ENCODE peak calls at places on chromosomes 2 and 18, in ten cellular contexts. M is heart right ventricle, T is HL-60, D is prostate gland, Q is fibroblast of lung, B is kidney, X is PC-3, J is HCT116, E is lower lobe of right lung, R is sigmoid colon. S is an unnamed sample.

GRCh38 chr2:128770143-128771080 is 451.7 kb upstream of the HS6ST1 start:
- DNase-seq in B (no peak), J (no peak), Q (no peak), X (no peak), T (no peak), R (peak), D (no peak), M (no peak), E (no peak), S (peak)

GRCh38 chr18:49207373-49207772 is 253.1 kb downstream of the DYM start:
- DNase-seq in E (no peak), B (no peak), D (no peak), R (no peak), J (peak), X (peak), T (no peak), Q (peak), M (no peak), S (no peak)

GRCh38 chr2:219573166-219573565 is 1.1 kb downstream of the INHA start:
- DNase-seq in T (no peak), E (no peak), B (no peak), J (no peak), Q (no peak), M (no peak), X (no peak), R (no peak), D (no peak), S (no peak)

GRCh38 chr18:21763846-21764646 is 23.5 kb downstream of the MIB1 start:
- DNase-seq in E (no peak), T (no peak), B (no peak), J (no peak), D (no peak), X (no peak), R (no peak), M (no peak), Q (no peak), S (no peak)

GRCh38 chr2:205748660-205749059 is 66.4 kb downstream of the NRP2 start:
- DNase-seq in D (no peak), J (no peak), R (no peak), T (no peak), M (no peak), Q (peak), E (no peak), X (peak), B (no peak), S (no peak)

GRCh38 chr2:237141556-237141955 is 55.9 kb downstream of the COPS8 start:
- DNase-seq in B (no peak), J (no peak), Q (peak), E (no peak), T (no peak), R (no peak), X (peak), M (no peak), D (no peak), S (peak)

GRCh38 chr18:2302628-2303516 is 268.4 kb downstream of the METTL4 start:
- DNase-seq in T (no peak), J (peak), R (no peak), D (no peak), M (no peak), Q (peak), E (no peak), B (no peak), X (peak), S (no peak)

GRCh38 chr18:7273301-7273911 is 42.5 kb downstream of the LRRC30 start:
- DNase-seq in M (peak), E (peak), T (no peak), X (peak), R (peak), B (peak), Q (peak), D (peak), J (no peak), S (peak)

GRCh38 chr2:48380989-48381625 is 148.8 kb upstream of the STON1 start:
- DNase-seq in D (no peak), R (no peak), M (no peak), B (no peak), Q (no peak), T (no peak), E (no peak), X (peak), J (no peak), S (no peak)

GRCh38 chr2:10441966-10442365 is 6.2 kb downstream of the ODC1 start:
- DNase-seq in X (no peak), B (no peak), R (no peak), T (no peak), D (no peak), Q (no peak), M (no peak), E (no peak), J (no peak), S (no peak)

GRCh38 chr18:13435596-13436333 is 217.2 kb downstream of the LDLRAD4 start:
- DNase-seq in Q (peak), E (no peak), D (no peak), R (peak), J (no peak), X (peak), B (no peak), M (no peak), T (no peak), S (no peak)

GRCh38 chr2:187554704-187555082 is 458 bp upstream of the TFPI start:
- DNase-seq in B (no peak), J (no peak), T (no peak), D (no peak), Q (no peak), E (no peak), M (no peak), X (no peak), R (no peak), S (no peak)

GRCh38 chr2:222982010-222982908 is 69.7 kb upstream of the KCNE4 start:
- DNase-seq in B (peak), D (no peak), R (peak), T (no peak), J (peak), Q (peak), M (no peak), X (peak), E (no peak), S (no peak)

GRCh38 chr2:8644605-8645175 is 37.2 kb upstream of the ID2 start:
- DNase-seq in T (peak), B (no peak), R (peak), X (no peak), D (no peak), E (peak), M (peak), Q (no peak), J (no peak), S (no peak)

GRCh38 chr2:179694963-179695362 is 166.4 kb downstream of the ZNF385B start:
- DNase-seq in X (no peak), R (no peak), T (no peak), B (no peak), J (no peak), M (no peak), Q (no peak), E (no peak), D (no peak), S (no peak)

GRCh38 chr2:197870137-197870536 is 65.7 kb downstream of the PLCL1 start:
- DNase-seq in T (no peak), D (no peak), Q (no peak), E (no peak), R (no peak), J (no peak), B (no peak), X (no peak), M (no peak), S (no peak)

GRCh38 chr2:12697617-12698016 is 19.1 kb upstream of the TRIB2 start:
- DNase-seq in E (no peak), X (peak), J (no peak), Q (no peak), T (no peak), R (no peak), D (no peak), B (no peak), M (no peak), S (no peak)

GRCh38 chr2:100285691-100286090 is 36.6 kb downstream of the LONRF2 start:
- DNase-seq in T (no peak), B (no peak), X (peak), Q (peak), J (peak), D (no peak), R (no peak), E (no peak), M (no peak), S (no peak)
- H3K27ac ChIP-seq in T (no peak), B (no peak), X (peak), Q (no peak), J (peak), D (no peak), R (no peak), E (no peak), M (no peak), S (peak)

DNA sequence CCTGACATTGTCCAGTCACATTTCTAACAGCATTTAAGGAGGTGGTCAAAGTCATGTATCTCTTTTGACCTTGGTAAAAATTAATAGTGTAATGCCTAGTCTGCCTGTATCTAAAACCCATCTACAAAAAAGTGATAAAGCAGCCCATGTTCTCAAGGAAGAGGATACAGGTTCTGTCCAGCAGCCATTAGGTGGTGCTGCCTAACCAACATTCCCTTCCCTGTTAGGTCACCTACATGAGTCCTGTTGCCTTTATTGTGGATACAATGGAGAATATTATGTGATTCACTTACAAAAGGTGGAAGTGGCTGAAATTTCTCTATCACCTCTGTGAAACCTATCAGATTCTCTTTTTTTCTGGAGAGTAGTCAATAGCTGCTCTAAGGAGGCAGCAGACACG is 52.5 kb downstream of the AQP4 start:
- DNase-seq in M (no peak), R (no peak), Q (peak), D (peak), X (peak), B (no peak), T (no peak), E (no peak), J (peak), S (no peak)
- TF ChIP-seq CTCF in M (peak), R (peak), Q (no peak), D (no peak), X (peak), B (peak), T (peak), E (peak), J (peak), S (no peak)

DNA sequence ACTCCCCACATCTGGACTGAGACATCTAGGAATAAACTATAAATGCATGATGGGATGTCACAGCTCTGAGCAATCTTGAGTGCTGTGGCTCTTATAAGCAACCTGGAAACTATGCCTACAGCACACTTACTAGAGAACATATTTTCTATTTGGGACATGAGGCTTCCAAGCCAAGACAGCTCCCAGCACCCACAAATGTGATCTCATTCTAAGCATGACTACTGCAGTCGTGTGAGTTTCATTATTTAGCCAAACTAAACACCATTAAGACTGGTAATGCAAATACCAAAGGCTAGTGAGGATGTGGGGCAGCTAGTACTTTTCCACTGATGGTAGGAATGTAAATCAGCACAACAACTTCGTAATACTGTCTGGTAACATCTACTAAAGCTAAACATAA is 72.5 kb downstream of the RTTN start:
- DNase-seq in T (no peak), Q (peak), X (peak), R (no peak), D (peak), J (no peak), E (no peak), M (no peak), B (no peak), S (no peak)
- H3K27ac ChIP-seq in T (no peak), Q (peak), X (no peak), R (no peak), D (no peak), J (no peak), E (no peak), M (no peak), B (no peak), S (peak)

DNA sequence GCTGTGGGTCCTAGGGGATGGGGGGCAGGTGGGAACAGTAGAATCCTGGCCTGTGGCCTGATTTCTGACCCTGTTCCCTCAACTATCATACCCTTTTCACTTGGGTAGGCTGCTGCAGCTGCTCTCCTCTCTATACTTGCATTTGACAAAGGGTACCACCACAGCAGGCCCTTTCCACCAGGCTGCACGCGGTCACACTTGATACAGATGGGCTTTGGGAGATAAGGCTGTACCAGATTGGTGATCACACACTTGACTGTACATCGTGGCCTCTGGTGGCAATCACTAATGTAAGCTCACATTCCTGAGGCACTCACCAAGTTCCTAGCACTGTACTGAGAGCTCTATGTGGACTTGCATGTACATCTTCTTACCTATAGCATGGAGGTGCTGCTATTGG is 1.6 kb upstream of the RALB start:
- DNase-seq in E (no peak), J (no peak), R (peak), X (no peak), Q (no peak), T (no peak), B (no peak), D (no peak), M (no peak), S (no peak)
- TF ChIP-seq CTCF in E (no peak), J (no peak), R (no peak), X (no peak), Q (no peak), T (no peak), B (no peak), D (no peak), M (no peak), S (no peak)

GRCh38 chr2:178413472-178414265 is 37.3 kb downstream of the PRKRA start:
- DNase-seq in R (peak), J (peak), M (peak), D (peak), X (peak), T (peak), E (peak), B (peak), Q (peak), S (peak)
- H3K27ac ChIP-seq in R (peak), J (peak), M (peak), D (peak), X (peak), T (peak), E (peak), B (peak), Q (peak), S (peak)

GRCh38 chr2:54712516-54712915 is 10.9 kb upstream of the EML6 start:
- DNase-seq in D (no peak), Q (no peak), R (no peak), J (no peak), M (no peak), E (no peak), X (no peak), T (no peak), B (no peak), S (no peak)

GRCh38 chr2:54709341-54709809 is 14.1 kb upstream of the EML6 start:
- DNase-seq in D (peak), E (peak), T (no peak), Q (no peak), R (no peak), B (peak), X (no peak), M (peak), J (no peak), S (no peak)

GRCh38 chr2:54710216-54710615 is 13.2 kb upstream of the EML6 start:
- DNase-seq in B (no peak), R (no peak), J (no peak), Q (no peak), T (no peak), M (no peak), X (no peak), E (no peak), D (no peak), S (no peak)

GRCh38 chr2:54706622-54707021 is 16.8 kb upstream of the EML6 start:
- DNase-seq in Q (no peak), X (no peak), J (no peak), D (no peak), B (no peak), E (no peak), M (no peak), T (no peak), R (no peak), S (no peak)

GRCh38 chr2:54708584-54709340 is 14.7 kb upstream of the EML6 start:
- DNase-seq in E (peak), J (no peak), B (peak), R (peak), D (peak), X (no peak), T (no peak), Q (peak), M (peak), S (no peak)
- TF ChIP-seq CTCF in E (no peak), J (no peak), B (no peak), R (no peak), D (no peak), X (no peak), T (no peak), Q (no peak), M (no peak), S (no peak)

GRCh38 chr2:231512222-231512621 is 18.0 kb downstream of the NMUR1 start:
- DNase-seq in J (no peak), T (no peak), X (no peak), B (no peak), R (peak), Q (peak), E (no peak), D (no peak), M (no peak), S (peak)
- H3K27ac ChIP-seq in J (no peak), T (no peak), X (no peak), B (no peak), R (no peak), Q (no peak), E (no peak), D (no peak), M (no peak), S (peak)

DNA sequence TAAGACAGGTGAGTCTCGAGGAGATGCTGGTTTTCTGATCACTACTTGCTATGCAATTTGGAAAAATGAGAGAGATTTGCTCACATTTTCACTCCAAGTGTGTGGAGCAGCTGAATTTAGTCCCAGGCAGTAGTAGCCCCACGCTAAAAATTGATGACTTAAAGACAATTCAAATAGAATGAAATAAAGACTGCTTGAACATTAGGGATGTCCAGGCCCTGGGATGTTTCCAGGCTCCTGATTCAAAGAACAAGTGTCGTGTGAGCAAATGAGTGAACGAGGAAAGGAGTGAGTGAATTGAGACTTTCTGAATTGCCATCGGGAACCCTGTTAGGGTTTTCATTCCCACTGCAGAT is 37.3 kb upstream of the MRPL19 start:
- DNase-seq in X (no peak), Q (no peak), M (no peak), D (no peak), R (no peak), E (no peak), B (no peak), T (no peak), J (no peak), S (no peak)
- TF ChIP-seq CTCF in X (peak), Q (no peak), M (no peak), D (no peak), R (no peak), E (no peak), B (no peak), T (no peak), J (no peak), S (no peak)

DNA sequence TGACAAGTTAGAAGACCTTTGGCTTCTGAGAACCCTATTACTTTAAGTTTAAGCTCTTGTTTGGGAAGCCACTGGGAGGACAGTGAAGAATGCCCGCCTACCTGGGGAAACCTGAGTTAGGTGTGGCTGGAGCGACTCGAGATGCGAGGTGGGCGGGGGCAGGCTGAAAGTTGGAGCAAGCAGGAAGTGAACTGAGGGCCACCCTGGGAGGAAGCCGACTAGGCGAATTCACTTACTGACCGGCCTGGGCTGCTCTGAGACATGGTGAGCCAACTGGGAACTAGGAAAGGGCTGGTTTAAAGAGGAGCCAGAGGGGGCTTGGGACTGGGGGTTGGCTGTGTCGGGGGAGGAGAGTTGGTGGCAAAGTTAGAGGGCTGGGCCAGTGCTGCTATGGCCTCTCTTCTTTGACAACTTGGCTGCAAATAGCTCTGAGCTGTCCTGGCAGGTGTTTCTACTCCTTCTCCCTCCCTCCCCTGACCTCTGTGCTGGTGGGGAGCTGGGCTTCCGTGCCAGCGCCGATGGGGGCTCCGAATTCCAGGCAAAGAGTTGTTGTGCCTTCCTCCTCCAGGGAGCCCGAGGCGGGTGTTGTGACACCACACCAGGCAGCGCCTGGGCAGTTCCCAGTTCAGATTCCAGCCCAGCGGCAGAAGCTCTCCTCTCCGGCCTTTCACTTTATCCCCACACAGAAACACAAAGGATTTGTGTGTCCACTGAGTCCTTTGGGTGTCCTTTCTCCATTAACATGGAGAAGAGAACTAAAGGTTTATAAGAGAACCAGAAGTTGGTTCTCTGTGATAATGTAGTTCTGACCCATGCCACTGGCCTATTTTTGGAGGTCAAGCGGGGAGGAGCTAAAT is at the start of gene VAMP8:
- DNase-seq in Q (no peak), B (peak), D (peak), M (no peak), E (peak), T (peak), R (no peak), X (peak), J (peak), S (no peak)
- H3K27ac ChIP-seq in Q (peak), B (peak), D (peak), M (peak), E (peak), T (peak), R (peak), X (peak), J (peak), S (peak)

DNA sequence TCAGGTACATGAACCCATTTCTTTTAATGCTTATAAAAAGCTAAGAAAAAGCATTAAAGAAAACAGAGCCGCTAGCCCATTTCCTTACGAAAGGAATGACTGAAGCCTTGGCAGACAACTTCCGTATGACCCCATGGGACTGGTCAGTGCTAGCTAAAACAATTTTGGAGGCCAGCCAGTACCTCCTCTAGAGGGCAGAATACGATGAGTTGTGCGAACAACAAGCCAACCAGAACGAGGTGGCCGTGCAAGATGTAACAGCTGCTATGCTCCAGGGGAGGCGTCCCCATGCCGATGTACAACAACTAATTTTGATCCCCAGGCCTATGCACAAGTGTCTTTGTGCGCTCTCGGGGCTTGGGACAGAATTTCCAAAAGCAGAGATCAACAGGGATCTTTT is 16.7 kb downstream of the MAP3K2 start:
- DNase-seq in E (no peak), T (no peak), X (no peak), J (peak), B (no peak), Q (no peak), D (no peak), M (peak), R (no peak), S (peak)
- TF ChIP-seq CTCF in E (no peak), T (no peak), X (no peak), J (peak), B (peak), Q (no peak), D (no peak), M (no peak), R (no peak), S (no peak)